ENCODE peak calls at places on chromosomes 7 and 10, in five cellular contexts. One of them, this sample, is unnamed.

GRCh38 chr10:118595598-118596425 is at the start of gene PRLHR:
- DNase-seq in SK-N-SH: peak
- DNase-seq in GM12878: no peak
- DNase-seq in HepG2: no peak
- DNase-seq in K562: peak
- DNase-seq in this sample: peak

GRCh38 chr7:26278769-26279168 is 12.9 kb upstream of the SNX10 start:
- DNase-seq in SK-N-SH: peak
- DNase-seq in GM12878: no peak
- DNase-seq in HepG2: peak
- DNase-seq in K562: peak
- DNase-seq in this sample: no peak

GRCh38 chr7:155665957-155666287 is 21.5 kb downstream of the RBM33 start:
- DNase-seq in SK-N-SH: no peak
- DNase-seq in GM12878: no peak
- DNase-seq in HepG2: no peak
- DNase-seq in K562: no peak
- DNase-seq in this sample: no peak

GRCh38 chr10:78292987-78293865 is 259.6 kb downstream of the RPS24 start:
- DNase-seq in SK-N-SH: peak
- DNase-seq in GM12878: no peak
- DNase-seq in HepG2: peak
- DNase-seq in K562: no peak
- DNase-seq in this sample: peak

GRCh38 chr10:132374612-132375011 is 22.4 kb upstream of the PWWP2B start:
- DNase-seq in SK-N-SH: no peak
- DNase-seq in GM12878: no peak
- DNase-seq in HepG2: no peak
- DNase-seq in K562: no peak
- DNase-seq in this sample: no peak

GRCh38 chr7:128398016-128398840 is 11.6 kb downstream of the IMPDH1 start:
- DNase-seq in SK-N-SH: peak
- DNase-seq in GM12878: no peak
- DNase-seq in HepG2: no peak
- DNase-seq in K562: peak
- DNase-seq in this sample: peak

GRCh38 chr10:79070091-79070610 is 1.4 kb downstream of the ZMIZ1 start:
- DNase-seq in SK-N-SH: peak
- DNase-seq in GM12878: no peak
- DNase-seq in HepG2: no peak
- DNase-seq in K562: peak
- DNase-seq in this sample: no peak

GRCh38 chr10:116521424-116522305 is 24.1 kb upstream of the PNLIP start:
- DNase-seq in SK-N-SH: peak
- DNase-seq in GM12878: no peak
- DNase-seq in HepG2: peak
- DNase-seq in K562: peak
- DNase-seq in this sample: peak

GRCh38 chr10:82212753-82213152 is 337.8 kb downstream of the NRG3 start:
- DNase-seq in SK-N-SH: no peak
- DNase-seq in GM12878: no peak
- DNase-seq in HepG2: no peak
- DNase-seq in K562: no peak
- DNase-seq in this sample: no peak

GRCh38 chr7:27943261-27943660 is 203.3 kb downstream of the TAX1BP1 start:
- DNase-seq in SK-N-SH: no peak
- DNase-seq in GM12878: no peak
- DNase-seq in HepG2: no peak
- DNase-seq in K562: no peak
- DNase-seq in this sample: no peak

GRCh38 chr7:70655694-70656093 is 476.2 kb upstream of the GALNT17 start:
- DNase-seq in SK-N-SH: no peak
- DNase-seq in GM12878: no peak
- DNase-seq in HepG2: no peak
- DNase-seq in K562: no peak
- DNase-seq in this sample: no peak

GRCh38 chr7:22444181-22444966 is 55.6 kb downstream of the STEAP1B start:
- DNase-seq in SK-N-SH: no peak
- DNase-seq in GM12878: no peak
- DNase-seq in HepG2: peak
- DNase-seq in K562: no peak
- DNase-seq in this sample: no peak

GRCh38 chr10:48404646-48405045 is 98.2 kb downstream of the MAPK8 start:
- DNase-seq in SK-N-SH: no peak
- DNase-seq in GM12878: no peak
- DNase-seq in HepG2: no peak
- DNase-seq in K562: no peak
- DNase-seq in this sample: no peak

GRCh38 chr7:33447980-33448379 is 318.6 kb downstream of the BBS9 start:
- DNase-seq in SK-N-SH: no peak
- DNase-seq in GM12878: no peak
- DNase-seq in HepG2: no peak
- DNase-seq in K562: no peak
- DNase-seq in this sample: no peak

GRCh38 chr7:33449847-33450246 is 320.5 kb downstream of the BBS9 start:
- DNase-seq in SK-N-SH: no peak
- DNase-seq in GM12878: no peak
- DNase-seq in HepG2: no peak
- DNase-seq in K562: no peak
- DNase-seq in this sample: no peak

GRCh38 chr7:33444501-33444900 is 315.1 kb downstream of the BBS9 start:
- DNase-seq in SK-N-SH: no peak
- DNase-seq in GM12878: no peak
- DNase-seq in HepG2: no peak
- DNase-seq in K562: no peak
- DNase-seq in this sample: no peak

DNA sequence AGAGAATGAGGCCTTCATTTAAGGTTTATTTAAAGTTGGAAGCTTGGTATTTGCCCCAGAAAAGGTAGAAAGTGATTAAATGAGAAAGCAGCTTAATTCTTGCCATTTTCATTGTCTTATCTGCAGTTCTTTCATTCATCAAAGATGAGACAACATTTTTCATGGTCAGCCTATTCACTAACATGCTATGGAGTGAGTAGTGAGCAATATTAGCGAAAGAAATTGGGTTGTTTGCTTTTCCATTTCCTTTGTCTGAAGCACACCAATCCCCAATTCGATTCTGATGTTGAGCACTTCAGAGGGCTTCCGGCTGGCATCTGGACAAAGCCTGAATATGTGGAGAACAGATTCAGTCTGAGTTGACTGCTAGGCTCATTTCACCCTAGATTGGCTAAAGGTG is 317.2 kb downstream of the BBS9 start:
- DNase-seq in SK-N-SH: no peak
- DNase-seq in GM12878: no peak
- DNase-seq in HepG2: no peak
- DNase-seq in K562: no peak
- DNase-seq in this sample: no peak
- TF ChIP-seq FOXM1 in SK-N-SH: no peak
- TF ChIP-seq FOXM1 in GM12878: no peak
- TF ChIP-seq FOXM1 in HepG2: no peak
- TF ChIP-seq FOXM1 in K562: no peak
- TF ChIP-seq FOXM1 in this sample: no peak

GRCh38 chr10:131084791-131085585 is 226.5 kb downstream of the TCERG1L start:
- DNase-seq in SK-N-SH: no peak
- DNase-seq in GM12878: no peak
- DNase-seq in HepG2: no peak
- DNase-seq in K562: no peak
- DNase-seq in this sample: no peak

GRCh38 chr10:131085586-131085860 is 226.0 kb downstream of the TCERG1L start:
- DNase-seq in SK-N-SH: no peak
- DNase-seq in GM12878: no peak
- DNase-seq in HepG2: no peak
- DNase-seq in K562: no peak
- DNase-seq in this sample: no peak

GRCh38 chr10:131082991-131083465 is 228.5 kb downstream of the TCERG1L start:
- DNase-seq in SK-N-SH: peak
- DNase-seq in GM12878: no peak
- DNase-seq in HepG2: peak
- DNase-seq in K562: no peak
- DNase-seq in this sample: no peak

GRCh38 chr10:131082201-131082850 is 229.2 kb downstream of the TCERG1L start:
- DNase-seq in SK-N-SH: no peak
- DNase-seq in GM12878: no peak
- DNase-seq in HepG2: no peak
- DNase-seq in K562: no peak
- DNase-seq in this sample: no peak

DNA sequence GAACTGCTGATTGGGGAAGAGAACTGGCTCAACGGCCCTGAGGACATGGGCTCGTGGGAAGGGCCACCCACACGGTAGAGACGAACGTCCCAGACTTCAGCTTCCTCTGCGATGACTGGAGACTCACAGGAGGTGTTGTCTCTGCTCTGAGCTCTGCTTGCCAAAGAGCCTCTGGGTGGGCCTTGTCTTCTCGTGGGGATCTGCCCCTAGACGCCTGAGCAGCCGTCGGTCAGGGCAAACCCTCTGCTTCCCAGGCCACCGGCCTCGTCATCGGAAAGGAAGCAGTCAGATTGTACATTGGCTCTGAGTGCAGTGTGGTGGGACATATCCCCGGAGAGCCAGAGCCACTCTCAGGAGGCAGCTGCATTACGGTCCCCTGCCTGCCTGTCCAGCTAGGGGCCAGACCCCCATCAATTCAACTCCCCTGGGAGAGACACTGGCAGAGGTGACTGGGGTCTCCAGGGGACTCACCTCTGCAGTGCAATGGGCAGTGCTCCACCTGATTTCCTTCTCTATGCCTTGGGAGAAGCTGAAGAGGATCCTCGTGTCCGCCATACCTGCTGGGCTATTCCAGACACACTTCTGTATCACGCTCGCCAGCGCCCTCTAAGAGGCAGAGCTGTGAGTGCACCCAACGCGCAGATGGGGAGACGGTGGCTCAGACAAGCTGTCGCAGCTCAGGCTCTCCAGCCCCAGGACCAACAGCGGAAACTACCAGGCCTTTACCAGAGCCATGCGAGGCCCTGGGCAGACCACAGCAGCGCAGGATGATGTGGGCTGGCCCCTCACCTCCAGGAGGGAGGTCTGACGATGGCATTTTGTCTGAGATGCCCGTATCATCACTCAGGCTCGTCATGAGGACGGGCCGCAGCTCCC is 227.4 kb downstream of the TCERG1L start:
- DNase-seq in SK-N-SH: no peak
- DNase-seq in GM12878: no peak
- DNase-seq in HepG2: no peak
- DNase-seq in K562: peak
- DNase-seq in this sample: no peak
- TF ChIP-seq FOXM1 in SK-N-SH: no peak
- TF ChIP-seq FOXM1 in GM12878: no peak
- TF ChIP-seq FOXM1 in HepG2: no peak
- TF ChIP-seq FOXM1 in K562: no peak
- TF ChIP-seq FOXM1 in this sample: no peak

GRCh38 chr7:2387897-2388636 is 15.3 kb upstream of the CHST12 start:
- DNase-seq in SK-N-SH: no peak
- DNase-seq in GM12878: no peak
- DNase-seq in HepG2: no peak
- DNase-seq in K562: no peak
- DNase-seq in this sample: no peak
- TF ChIP-seq FOXM1 in SK-N-SH: no peak
- TF ChIP-seq FOXM1 in GM12878: no peak
- TF ChIP-seq FOXM1 in HepG2: no peak
- TF ChIP-seq FOXM1 in K562: no peak
- TF ChIP-seq FOXM1 in this sample: no peak

GRCh38 chr10:86169506-86170254 is 196.9 kb downstream of the GRID1 start:
- DNase-seq in SK-N-SH: no peak
- DNase-seq in GM12878: no peak
- DNase-seq in HepG2: no peak
- DNase-seq in K562: no peak
- DNase-seq in this sample: no peak
- TF ChIP-seq FOXM1 in SK-N-SH: no peak
- TF ChIP-seq FOXM1 in GM12878: no peak
- TF ChIP-seq FOXM1 in HepG2: no peak
- TF ChIP-seq FOXM1 in K562: no peak
- TF ChIP-seq FOXM1 in this sample: no peak

DNA sequence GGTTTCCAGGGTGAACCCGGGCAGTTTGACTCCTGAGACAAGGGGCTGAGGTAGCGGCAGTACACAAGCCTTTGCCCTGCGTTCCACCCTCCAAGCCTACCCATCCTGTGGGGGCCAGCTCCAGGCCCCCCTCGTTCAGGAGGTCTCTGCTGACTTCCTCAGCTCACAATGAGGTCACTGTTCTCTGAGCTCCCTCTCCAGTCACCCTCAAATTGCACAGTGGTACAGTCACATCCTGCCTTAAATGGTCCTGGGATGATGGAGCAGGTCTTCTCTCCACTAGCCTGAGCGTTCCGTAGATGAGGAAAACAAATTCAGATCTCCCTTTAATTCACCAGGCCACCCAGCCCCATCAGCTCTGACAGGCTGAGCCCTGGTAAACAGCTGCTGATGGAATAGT is 90.2 kb downstream of the SH3PXD2A start:
- DNase-seq in SK-N-SH: no peak
- DNase-seq in GM12878: no peak
- DNase-seq in HepG2: peak
- DNase-seq in K562: no peak
- DNase-seq in this sample: no peak
- TF ChIP-seq FOXM1 in SK-N-SH: no peak
- TF ChIP-seq FOXM1 in GM12878: no peak
- TF ChIP-seq FOXM1 in HepG2: no peak
- TF ChIP-seq FOXM1 in K562: no peak
- TF ChIP-seq FOXM1 in this sample: no peak

DNA sequence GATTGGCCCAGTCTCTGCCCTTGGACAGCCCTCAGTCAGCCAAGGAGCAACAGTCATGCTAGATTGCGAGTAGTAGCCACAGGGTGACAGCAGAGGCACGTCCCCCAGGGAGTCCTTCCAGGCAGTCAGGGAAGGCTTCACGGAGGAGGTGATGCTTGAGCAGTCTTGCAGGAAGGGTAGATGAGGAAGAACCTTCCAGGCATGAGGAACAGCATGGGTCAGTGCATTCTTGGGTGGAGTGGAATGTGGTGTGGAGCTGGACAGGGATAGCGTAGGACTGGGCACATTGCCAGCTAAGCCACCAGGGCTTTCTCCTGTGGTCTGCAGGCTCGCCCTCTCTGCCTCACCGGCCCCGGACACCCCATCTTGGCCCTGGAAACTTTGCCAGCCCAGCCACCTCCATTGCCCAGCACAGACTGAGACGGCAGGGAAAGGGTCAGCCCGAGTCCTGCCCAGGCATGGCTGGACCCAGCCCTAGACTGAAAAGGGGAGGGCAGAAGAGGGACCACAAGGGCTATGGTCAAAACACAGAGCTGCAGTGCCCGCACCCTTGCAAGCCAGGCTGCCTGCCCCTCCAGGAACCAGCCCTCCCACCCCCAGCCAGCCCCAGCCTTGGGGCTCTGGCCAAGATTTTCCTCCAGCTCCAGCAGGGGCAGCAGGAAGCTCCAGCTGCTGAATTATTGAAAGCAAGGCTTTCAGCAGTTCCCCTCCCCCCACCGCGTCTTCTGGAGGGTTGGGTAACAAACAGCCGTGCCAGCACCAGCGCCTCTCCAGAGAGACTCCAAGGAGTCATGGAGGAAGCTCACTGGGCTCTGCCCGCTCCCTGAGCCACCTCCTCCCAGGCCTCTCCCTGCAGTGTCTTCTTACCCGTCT is 18.7 kb downstream of the SRRM3 start:
- DNase-seq in SK-N-SH: peak
- DNase-seq in GM12878: no peak
- DNase-seq in HepG2: peak
- DNase-seq in K562: peak
- DNase-seq in this sample: no peak
- TF ChIP-seq FOXM1 in SK-N-SH: no peak
- TF ChIP-seq FOXM1 in GM12878: no peak
- TF ChIP-seq FOXM1 in HepG2: no peak
- TF ChIP-seq FOXM1 in K562: no peak
- TF ChIP-seq FOXM1 in this sample: no peak

GRCh38 chr10:9762966-9763656 is 1254.6 kb upstream of the CELF2 start:
- DNase-seq in SK-N-SH: no peak
- DNase-seq in GM12878: no peak
- DNase-seq in HepG2: no peak
- DNase-seq in K562: no peak
- DNase-seq in this sample: no peak
- TF ChIP-seq FOXM1 in SK-N-SH: no peak
- TF ChIP-seq FOXM1 in GM12878: no peak
- TF ChIP-seq FOXM1 in HepG2: no peak
- TF ChIP-seq FOXM1 in K562: no peak
- TF ChIP-seq FOXM1 in this sample: no peak